ENCODE peak calls at places on chromosomes 13 and 19, in five cellular contexts. One of them, this sample, is unnamed.

GRCh38 chr13:79387853-79388252 is 18.2 kb downstream of the RBM26 start:
- DNase-seq in foreskin fibroblast: no peak
- DNase-seq in MCF 10A: no peak
- DNase-seq in AG04450: no peak
- DNase-seq in GM23338: no peak
- DNase-seq in this sample: no peak

GRCh38 chr13:101230271-101230890 is 185.9 kb downstream of the NALCN start:
- DNase-seq in foreskin fibroblast: no peak
- DNase-seq in MCF 10A: no peak
- DNase-seq in AG04450: no peak
- DNase-seq in GM23338: peak
- DNase-seq in this sample: no peak

GRCh38 chr13:109605846-109606245 is 180.5 kb downstream of the IRS2 start:
- DNase-seq in foreskin fibroblast: no peak
- DNase-seq in MCF 10A: no peak
- DNase-seq in AG04450: no peak
- DNase-seq in GM23338: no peak
- DNase-seq in this sample: peak

GRCh38 chr19:10554760-10555612 is 10.8 kb downstream of the KRI1 start:
- DNase-seq in foreskin fibroblast: no peak
- DNase-seq in MCF 10A: no peak
- DNase-seq in AG04450: no peak
- DNase-seq in GM23338: no peak
- DNase-seq in this sample: no peak

GRCh38 chr19:49692102-49692599 is 1.2 kb downstream of the CPT1C start:
- DNase-seq in foreskin fibroblast: no peak
- DNase-seq in MCF 10A: no peak
- DNase-seq in AG04450: no peak
- DNase-seq in GM23338: no peak
- DNase-seq in this sample: no peak

GRCh38 chr19:35883920-35884319 is 15.5 kb downstream of the APLP1 start:
- DNase-seq in foreskin fibroblast: no peak
- DNase-seq in MCF 10A: no peak
- DNase-seq in AG04450: no peak
- DNase-seq in GM23338: no peak
- DNase-seq in this sample: no peak

GRCh38 chr13:104024416-104025170 is 958.4 kb upstream of the SLC10A2 start:
- DNase-seq in foreskin fibroblast: no peak
- DNase-seq in MCF 10A: peak
- DNase-seq in AG04450: no peak
- DNase-seq in GM23338: no peak
- DNase-seq in this sample: no peak

GRCh38 chr19:18000981-18001836 is 6.8 kb upstream of the ARRDC2 start:
- DNase-seq in foreskin fibroblast: peak
- DNase-seq in MCF 10A: peak
- DNase-seq in AG04450: no peak
- DNase-seq in GM23338: peak
- DNase-seq in this sample: no peak

GRCh38 chr13:81990652-81991051 is 1649.7 kb upstream of the SPRY2 start:
- DNase-seq in foreskin fibroblast: no peak
- DNase-seq in MCF 10A: no peak
- DNase-seq in AG04450: no peak
- DNase-seq in GM23338: peak
- DNase-seq in this sample: no peak

DNA sequence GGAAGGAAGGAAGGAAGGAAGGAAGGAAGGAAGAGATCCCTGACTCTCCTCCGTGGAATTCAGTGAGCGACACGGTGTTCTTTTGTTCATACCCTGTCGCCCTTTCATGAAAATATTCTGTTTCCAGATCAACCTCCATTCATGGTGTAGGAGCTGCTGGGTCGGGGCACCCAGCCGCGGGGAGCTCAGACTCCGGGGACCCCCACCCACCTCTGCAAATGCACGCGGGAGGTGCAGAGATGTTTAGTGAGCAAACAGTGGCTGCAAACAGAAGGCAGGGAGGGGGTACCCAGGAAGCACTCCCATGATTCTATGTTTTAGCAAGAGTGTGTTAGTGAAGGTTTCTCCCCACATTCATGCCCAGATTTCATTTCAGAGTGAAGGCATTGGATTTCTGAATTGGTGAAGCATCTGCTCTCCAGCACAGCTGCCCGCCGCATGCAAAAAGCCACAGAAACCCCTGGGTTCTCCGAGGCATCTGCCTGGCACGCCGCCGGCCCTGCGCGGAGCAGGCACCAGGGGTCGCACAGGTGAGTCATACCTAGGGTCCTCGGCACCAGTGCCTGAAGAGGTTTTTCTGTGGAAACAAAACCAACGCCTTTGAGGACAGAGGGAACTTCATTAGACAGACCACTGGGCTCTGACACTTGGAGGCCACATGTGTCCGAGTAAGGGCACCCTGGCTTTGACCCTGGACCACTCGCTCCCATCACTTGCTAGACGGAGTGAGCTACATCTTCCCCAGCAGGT is 80.6 kb downstream of the ZNF557 start:
- DNase-seq in foreskin fibroblast: no peak
- DNase-seq in MCF 10A: no peak
- DNase-seq in AG04450: no peak
- DNase-seq in GM23338: peak
- DNase-seq in this sample: no peak
- TF ChIP-seq CTCF in foreskin fibroblast: no peak
- TF ChIP-seq CTCF in MCF 10A: no peak
- TF ChIP-seq CTCF in AG04450: no peak
- TF ChIP-seq CTCF in GM23338: no peak
- TF ChIP-seq CTCF in this sample: no peak

DNA sequence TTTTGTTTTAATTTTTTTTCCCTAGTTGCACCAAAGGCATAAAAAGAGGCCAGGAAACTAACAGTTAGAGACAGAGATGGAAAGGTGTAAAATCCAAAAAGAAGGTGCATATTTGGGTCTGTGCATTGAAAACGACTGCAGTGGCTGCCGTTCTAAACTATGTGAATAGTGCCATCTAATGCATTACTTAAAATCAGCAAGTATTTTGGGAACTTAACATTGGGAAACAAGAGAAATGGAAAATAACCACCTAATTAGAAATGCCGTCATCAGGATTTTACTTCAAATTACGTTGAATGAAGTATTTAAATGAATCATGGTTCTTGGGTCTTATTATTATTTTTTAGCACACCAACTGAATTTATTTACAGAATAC is 189.5 kb upstream of the MIR17HG start:
- DNase-seq in foreskin fibroblast: no peak
- DNase-seq in MCF 10A: no peak
- DNase-seq in AG04450: no peak
- DNase-seq in GM23338: no peak
- DNase-seq in this sample: no peak
- TF ChIP-seq CTCF in foreskin fibroblast: no peak
- TF ChIP-seq CTCF in MCF 10A: no peak
- TF ChIP-seq CTCF in AG04450: no peak
- TF ChIP-seq CTCF in GM23338: peak
- TF ChIP-seq CTCF in this sample: no peak

GRCh38 chr19:3538258-3538929 is 580 bp upstream of the TEKTIP1 start:
- DNase-seq in foreskin fibroblast: no peak
- DNase-seq in MCF 10A: no peak
- DNase-seq in AG04450: no peak
- DNase-seq in GM23338: no peak
- DNase-seq in this sample: no peak

GRCh38 chr19:3537101-3537437 is 1.9 kb upstream of the TEKTIP1 start:
- DNase-seq in foreskin fibroblast: no peak
- DNase-seq in MCF 10A: no peak
- DNase-seq in AG04450: no peak
- DNase-seq in GM23338: no peak
- DNase-seq in this sample: no peak

GRCh38 chr19:3539743-3540118 is 757 bp downstream of the TEKTIP1 start:
- DNase-seq in foreskin fibroblast: no peak
- DNase-seq in MCF 10A: no peak
- DNase-seq in AG04450: no peak
- DNase-seq in GM23338: no peak
- DNase-seq in this sample: no peak

GRCh38 chr19:3537438-3538240 is 1.3 kb upstream of the TEKTIP1 start:
- DNase-seq in foreskin fibroblast: no peak
- DNase-seq in MCF 10A: no peak
- DNase-seq in AG04450: no peak
- DNase-seq in GM23338: no peak
- DNase-seq in this sample: no peak

DNA sequence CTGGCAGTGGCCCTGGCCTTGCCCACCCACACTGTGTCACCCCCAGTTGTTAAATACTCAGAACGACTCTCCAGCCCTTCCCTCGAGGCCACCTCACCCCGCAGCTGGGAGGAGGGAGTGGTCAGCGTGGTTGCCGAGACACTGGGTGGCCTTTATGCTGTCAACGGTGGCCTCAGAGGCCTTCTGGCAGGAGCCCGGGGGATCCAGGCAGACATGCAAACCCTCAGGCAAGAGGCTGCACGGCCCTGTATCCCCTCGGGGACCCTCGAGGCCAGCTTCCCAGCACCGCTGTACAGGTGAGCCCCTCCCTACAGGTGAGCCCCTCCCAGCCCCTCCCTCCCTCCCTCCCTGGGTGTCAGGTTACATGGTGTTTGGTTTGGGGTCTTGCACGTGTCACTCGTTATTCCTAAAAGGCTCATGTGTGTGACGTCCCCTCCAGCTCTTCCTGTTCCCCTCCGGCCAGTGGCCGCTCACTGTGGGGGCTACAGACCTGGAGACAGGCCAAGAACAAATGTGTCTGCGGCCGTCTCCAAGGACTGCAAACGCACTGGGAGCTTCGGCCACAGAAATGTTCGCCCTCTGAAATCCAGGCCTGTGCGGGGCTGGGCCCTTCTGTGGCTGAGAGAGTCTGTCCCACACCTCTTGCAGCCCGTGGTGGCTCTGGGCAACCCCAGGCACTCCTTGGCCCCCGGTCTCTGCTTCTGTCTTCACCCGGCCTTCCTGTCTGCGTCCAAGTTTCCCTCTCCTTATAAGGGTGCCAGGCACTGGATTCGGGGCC is at the start of gene TEKTIP1:
- DNase-seq in foreskin fibroblast: no peak
- DNase-seq in MCF 10A: no peak
- DNase-seq in AG04450: no peak
- DNase-seq in GM23338: peak
- DNase-seq in this sample: no peak
- TF ChIP-seq CTCF in foreskin fibroblast: no peak
- TF ChIP-seq CTCF in MCF 10A: no peak
- TF ChIP-seq CTCF in AG04450: no peak
- TF ChIP-seq CTCF in GM23338: no peak
- TF ChIP-seq CTCF in this sample: no peak

GRCh38 chr13:51359352-51359751 is 19.9 kb downstream of the SERPINE3 start:
- DNase-seq in foreskin fibroblast: no peak
- DNase-seq in MCF 10A: no peak
- DNase-seq in AG04450: no peak
- DNase-seq in GM23338: no peak
- DNase-seq in this sample: no peak
- TF ChIP-seq CTCF in foreskin fibroblast: no peak
- TF ChIP-seq CTCF in MCF 10A: no peak
- TF ChIP-seq CTCF in AG04450: no peak
- TF ChIP-seq CTCF in GM23338: no peak
- TF ChIP-seq CTCF in this sample: no peak

GRCh38 chr19:15173746-15174404 is 26.9 kb downstream of the NOTCH3 start:
- DNase-seq in foreskin fibroblast: no peak
- DNase-seq in MCF 10A: peak
- DNase-seq in AG04450: no peak
- DNase-seq in GM23338: peak
- DNase-seq in this sample: no peak
- TF ChIP-seq CTCF in foreskin fibroblast: peak
- TF ChIP-seq CTCF in MCF 10A: no peak
- TF ChIP-seq CTCF in AG04450: peak
- TF ChIP-seq CTCF in GM23338: peak
- TF ChIP-seq CTCF in this sample: peak

This sample was measured in AG09319.